ENCODE peak calls at places on chromosomes 1 and 21, in four cellular contexts. Z, P, X and O are unnamed samples.

GRCh38 chr1:65793359-65793732 is 651 bp downstream of the PDE4B start:
- DNase-seq in P (peak), Z (peak), X (no peak), O (peak)

GRCh38 chr1:31663622-31664452 is 19.2 kb upstream of the PEF1 start:
- DNase-seq in Z (peak), P (no peak), X (peak), O (peak)

GRCh38 chr1:218408135-218408534 is 63.0 kb downstream of the TGFB2 start:
- DNase-seq in X (no peak), P (no peak), Z (no peak), O (no peak)

GRCh38 chr1:112337028-112337531 is 58.9 kb upstream of the CTTNBP2NL start:
- DNase-seq in X (peak), Z (peak), P (no peak), O (peak)

GRCh38 chr1:206496131-206496793 is 11.1 kb upstream of the RASSF5 start:
- DNase-seq in Z (no peak), P (no peak), X (peak), O (no peak)

GRCh38 chr1:198416276-198416675 is 124.2 kb downstream of the ATP6V1G3 start:
- DNase-seq in Z (no peak), P (peak), X (no peak), O (no peak)

GRCh38 chr1:239976130-239976968 is 115.3 kb upstream of the FMN2 start:
- DNase-seq in X (peak), Z (peak), P (peak), O (peak)

GRCh38 chr21:16535100-16535418 is 805.3 kb downstream of the USP25 start:
- DNase-seq in X (no peak), Z (no peak), P (peak), O (no peak)

GRCh38 chr1:243325305-243325890 is 69.6 kb downstream of the SDCCAG8 start:
- DNase-seq in X (peak), P (peak), Z (peak), O (no peak)

GRCh38 chr1:31072304-31072746 is 6.8 kb upstream of the PUM1 start:
- DNase-seq in Z (no peak), X (no peak), P (no peak), O (no peak)

GRCh38 chr21:20971296-20971921 is 26.8 kb upstream of the NCAM2 start:
- DNase-seq in Z (peak), X (peak), P (peak), O (peak)

GRCh38 chr1:90807329-90807728 is 90.2 kb upstream of the BARHL2 start:
- DNase-seq in P (no peak), X (no peak), Z (no peak), O (no peak)

GRCh38 chr1:16999863-17000262 is 11.9 kb downstream of the ATP13A2 start:
- DNase-seq in Z (no peak), P (no peak), X (no peak), O (no peak)

GRCh38 chr1:106185089-106185488 is 871.4 kb upstream of the PRMT6 start:
- DNase-seq in Z (no peak), P (no peak), X (no peak), O (no peak)

GRCh38 chr1:100050139-100050538 is 80.3 kb downstream of the SLC35A3 start:
- DNase-seq in P (no peak), X (peak), Z (no peak), O (no peak)

GRCh38 chr21:39313042-39313456 is 383 bp downstream of the BRWD1 start:
- DNase-seq in X (no peak), P (peak), Z (peak), O (peak)

GRCh38 chr1:106677721-106678120 is 378.8 kb upstream of the PRMT6 start:
- DNase-seq in X (no peak), Z (no peak), P (no peak), O (no peak)

GRCh38 chr1:1627842-1628655 is 3.9 kb upstream of the MMP23B start:
- DNase-seq in X (no peak), P (no peak), Z (no peak), O (no peak)